ENCODE peak calls at places on chromosomes 7 and 10, in eight cellular contexts. One of them, this sample, is unnamed.

GRCh38 chr7:39531818-39532217 is 34.4 kb upstream of the YAE1 start:
- DNase-seq in GM23248: no peak
- DNase-seq in MM.1S: no peak
- DNase-seq in hepatocyte: no peak
- DNase-seq in OCI-LY7: no peak
- DNase-seq in GM23338: no peak
- DNase-seq in HCT116: no peak
- DNase-seq in PC-3: no peak
- DNase-seq in this sample: no peak

GRCh38 chr10:31186225-31187010 is 132.6 kb upstream of the ZEB1 start:
- DNase-seq in GM23248: peak
- DNase-seq in MM.1S: no peak
- DNase-seq in hepatocyte: no peak
- DNase-seq in OCI-LY7: no peak
- DNase-seq in GM23338: peak
- DNase-seq in HCT116: peak
- DNase-seq in PC-3: no peak
- DNase-seq in this sample: peak

GRCh38 chr10:96130326-96130758 is 245 bp downstream of the ZNF518A start:
- DNase-seq in GM23248: peak
- DNase-seq in MM.1S: peak
- DNase-seq in hepatocyte: peak
- DNase-seq in OCI-LY7: peak
- DNase-seq in GM23338: peak
- DNase-seq in HCT116: no peak
- DNase-seq in PC-3: peak
- DNase-seq in this sample: peak

GRCh38 chr7:66250711-66251110 is 45.6 kb downstream of the TPST1 start:
- DNase-seq in GM23248: peak
- DNase-seq in MM.1S: no peak
- DNase-seq in hepatocyte: peak
- DNase-seq in OCI-LY7: no peak
- DNase-seq in GM23338: no peak
- DNase-seq in HCT116: no peak
- DNase-seq in PC-3: peak
- DNase-seq in this sample: no peak

GRCh38 chr7:36747251-36747968 is 23.1 kb upstream of the AOAH start:
- DNase-seq in GM23248: peak
- DNase-seq in MM.1S: no peak
- DNase-seq in hepatocyte: peak
- DNase-seq in OCI-LY7: no peak
- DNase-seq in GM23338: no peak
- DNase-seq in HCT116: no peak
- DNase-seq in PC-3: no peak
- DNase-seq in this sample: no peak

GRCh38 chr7:75738975-75739795 is 444 bp upstream of the HIP1 start:
- DNase-seq in GM23248: peak
- DNase-seq in MM.1S: peak
- DNase-seq in hepatocyte: peak
- DNase-seq in OCI-LY7: peak
- DNase-seq in GM23338: peak
- DNase-seq in HCT116: peak
- DNase-seq in PC-3: peak
- DNase-seq in this sample: peak

GRCh38 chr7:25802057-25802456 is 349.9 kb upstream of the NFE2L3 start:
- DNase-seq in GM23248: no peak
- DNase-seq in MM.1S: no peak
- DNase-seq in hepatocyte: no peak
- DNase-seq in OCI-LY7: no peak
- DNase-seq in GM23338: no peak
- DNase-seq in HCT116: no peak
- DNase-seq in PC-3: no peak
- DNase-seq in this sample: no peak

GRCh38 chr10:59792812-59793211 is 39.6 kb upstream of the MRLN start:
- DNase-seq in GM23248: no peak
- DNase-seq in MM.1S: no peak
- DNase-seq in hepatocyte: no peak
- DNase-seq in OCI-LY7: no peak
- DNase-seq in GM23338: no peak
- DNase-seq in HCT116: no peak
- DNase-seq in PC-3: no peak
- DNase-seq in this sample: no peak

GRCh38 chr10:97849491-97850402 is at the start of gene GOLGA7B:
- DNase-seq in GM23248: peak
- DNase-seq in MM.1S: peak
- DNase-seq in hepatocyte: peak
- DNase-seq in OCI-LY7: peak
- DNase-seq in GM23338: peak
- DNase-seq in HCT116: no peak
- DNase-seq in PC-3: peak
- DNase-seq in this sample: peak

GRCh38 chr10:96306516-96306915 is 2.3 kb downstream of the DNTT start:
- DNase-seq in GM23248: no peak
- DNase-seq in MM.1S: no peak
- DNase-seq in hepatocyte: no peak
- DNase-seq in OCI-LY7: peak
- DNase-seq in GM23338: no peak
- DNase-seq in HCT116: no peak
- DNase-seq in PC-3: no peak
- DNase-seq in this sample: no peak

DNA sequence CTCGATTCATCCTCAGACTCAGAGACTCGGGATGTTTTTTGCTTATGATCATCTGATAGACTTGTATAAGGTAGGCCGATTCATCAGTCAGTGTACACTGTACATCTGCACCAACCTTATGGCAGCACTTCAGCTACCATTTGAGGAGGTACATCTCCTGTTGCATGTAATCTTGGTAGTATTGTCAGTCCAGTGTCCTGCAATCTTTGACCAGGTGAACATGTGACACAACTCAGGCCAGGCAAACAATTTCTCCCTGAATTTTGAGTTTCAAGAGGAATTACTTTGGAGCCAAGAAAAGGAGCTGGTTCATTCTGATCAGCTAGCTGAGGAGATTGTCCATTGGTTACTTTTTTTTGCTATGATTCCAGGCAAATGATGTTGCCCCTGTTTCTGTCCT is 19.7 kb upstream of the WASL start:
- DNase-seq in GM23248: no peak
- DNase-seq in MM.1S: no peak
- DNase-seq in hepatocyte: no peak
- DNase-seq in OCI-LY7: no peak
- DNase-seq in GM23338: no peak
- DNase-seq in HCT116: no peak
- DNase-seq in PC-3: no peak
- DNase-seq in this sample: no peak
- H2AFZ ChIP-seq in GM23248: no peak
- H2AFZ ChIP-seq in MM.1S: no peak
- H2AFZ ChIP-seq in hepatocyte: no peak
- H2AFZ ChIP-seq in OCI-LY7: no peak
- H2AFZ ChIP-seq in GM23338: peak
- H2AFZ ChIP-seq in HCT116: peak
- H2AFZ ChIP-seq in PC-3: no peak
- H2AFZ ChIP-seq in this sample: peak

GRCh38 chr7:73702665-73703064 is 16.8 kb downstream of the STX1A start:
- DNase-seq in GM23248: no peak
- DNase-seq in MM.1S: no peak
- DNase-seq in hepatocyte: no peak
- DNase-seq in OCI-LY7: no peak
- DNase-seq in GM23338: no peak
- DNase-seq in HCT116: no peak
- DNase-seq in PC-3: no peak
- DNase-seq in this sample: no peak

GRCh38 chr7:73700581-73701134 is 17.3 kb downstream of the BUD23 start:
- DNase-seq in GM23248: no peak
- DNase-seq in MM.1S: no peak
- DNase-seq in hepatocyte: no peak
- DNase-seq in OCI-LY7: no peak
- DNase-seq in GM23338: no peak
- DNase-seq in HCT116: no peak
- DNase-seq in PC-3: no peak
- DNase-seq in this sample: no peak

GRCh38 chr7:73700070-73700423 is 16.6 kb downstream of the BUD23 start:
- DNase-seq in GM23248: no peak
- DNase-seq in MM.1S: no peak
- DNase-seq in hepatocyte: peak
- DNase-seq in OCI-LY7: no peak
- DNase-seq in GM23338: no peak
- DNase-seq in HCT116: no peak
- DNase-seq in PC-3: no peak
- DNase-seq in this sample: no peak

GRCh38 chr7:73702226-73702625 is 17.2 kb downstream of the STX1A start:
- DNase-seq in GM23248: no peak
- DNase-seq in MM.1S: no peak
- DNase-seq in hepatocyte: peak
- DNase-seq in OCI-LY7: no peak
- DNase-seq in GM23338: no peak
- DNase-seq in HCT116: no peak
- DNase-seq in PC-3: no peak
- DNase-seq in this sample: no peak

DNA sequence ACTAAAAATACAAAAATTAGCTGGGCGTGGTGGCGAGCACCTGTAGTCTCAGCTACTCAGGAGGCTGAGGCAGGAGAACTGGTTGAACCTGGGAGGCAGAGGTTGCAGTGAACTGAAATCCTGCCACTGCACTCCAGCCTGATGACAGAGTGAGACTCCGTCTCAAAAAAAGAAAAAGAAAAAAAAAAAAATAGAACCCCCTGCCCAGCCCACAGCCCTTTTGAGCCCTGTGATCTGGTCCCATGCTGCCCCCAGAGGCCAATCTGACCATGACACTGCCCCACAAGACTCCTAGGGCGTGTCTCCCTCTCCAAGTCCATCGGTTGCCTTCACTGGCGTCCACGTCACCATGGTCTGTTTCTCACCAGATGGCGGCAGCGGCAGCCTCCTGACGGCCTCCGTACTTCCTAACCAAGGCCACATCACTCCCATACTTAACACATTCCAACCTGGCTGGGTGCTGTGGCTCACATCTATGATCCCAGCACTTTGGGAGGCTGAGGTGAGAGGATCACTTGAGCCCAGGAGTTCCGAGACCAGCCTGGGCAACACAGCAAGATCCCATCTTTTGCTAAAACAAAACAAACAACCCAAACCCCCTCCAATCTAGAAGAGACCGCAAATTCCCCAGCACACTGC is 18.0 kb downstream of the STX1A start:
- DNase-seq in GM23248: peak
- DNase-seq in MM.1S: no peak
- DNase-seq in hepatocyte: peak
- DNase-seq in OCI-LY7: peak
- DNase-seq in GM23338: peak
- DNase-seq in HCT116: peak
- DNase-seq in PC-3: peak
- DNase-seq in this sample: peak
- TF ChIP-seq EZH2phosphoT487 in GM23248: no peak
- TF ChIP-seq EZH2phosphoT487 in MM.1S: no peak
- TF ChIP-seq EZH2phosphoT487 in hepatocyte: no peak
- TF ChIP-seq EZH2phosphoT487 in OCI-LY7: no peak
- TF ChIP-seq EZH2phosphoT487 in GM23338: no peak
- TF ChIP-seq EZH2phosphoT487 in HCT116: no peak
- TF ChIP-seq EZH2phosphoT487 in PC-3: no peak
- TF ChIP-seq EZH2phosphoT487 in this sample: no peak

GRCh38 chr7:51318001-51318400 is 1.4 kb upstream of the COBL start:
- DNase-seq in GM23248: no peak
- DNase-seq in MM.1S: no peak
- DNase-seq in hepatocyte: no peak
- DNase-seq in OCI-LY7: no peak
- DNase-seq in GM23338: peak
- DNase-seq in HCT116: no peak
- DNase-seq in PC-3: no peak
- DNase-seq in this sample: no peak

GRCh38 chr7:51318886-51319579 is 2.4 kb upstream of the COBL start:
- DNase-seq in GM23248: no peak
- DNase-seq in MM.1S: no peak
- DNase-seq in hepatocyte: peak
- DNase-seq in OCI-LY7: no peak
- DNase-seq in GM23338: no peak
- DNase-seq in HCT116: no peak
- DNase-seq in PC-3: no peak
- DNase-seq in this sample: no peak

GRCh38 chr7:51316666-51317581 is at the start of gene COBL:
- DNase-seq in GM23248: peak
- DNase-seq in MM.1S: no peak
- DNase-seq in hepatocyte: peak
- DNase-seq in OCI-LY7: no peak
- DNase-seq in GM23338: peak
- DNase-seq in HCT116: no peak
- DNase-seq in PC-3: peak
- DNase-seq in this sample: peak

GRCh38 chr7:51316262-51316665 is 345 bp downstream of the COBL start:
- DNase-seq in GM23248: peak
- DNase-seq in MM.1S: peak
- DNase-seq in hepatocyte: peak
- DNase-seq in OCI-LY7: no peak
- DNase-seq in GM23338: peak
- DNase-seq in HCT116: no peak
- DNase-seq in PC-3: peak
- DNase-seq in this sample: no peak

GRCh38 chr7:51317582-51317910 is 937 bp upstream of the COBL start:
- DNase-seq in GM23248: no peak
- DNase-seq in MM.1S: no peak
- DNase-seq in hepatocyte: no peak
- DNase-seq in OCI-LY7: no peak
- DNase-seq in GM23338: peak
- DNase-seq in HCT116: no peak
- DNase-seq in PC-3: no peak
- DNase-seq in this sample: peak
- H2AFZ ChIP-seq in GM23248: no peak
- H2AFZ ChIP-seq in MM.1S: no peak
- H2AFZ ChIP-seq in hepatocyte: no peak
- H2AFZ ChIP-seq in OCI-LY7: no peak
- H2AFZ ChIP-seq in GM23338: peak
- H2AFZ ChIP-seq in HCT116: no peak
- H2AFZ ChIP-seq in PC-3: peak
- H2AFZ ChIP-seq in this sample: peak

DNA sequence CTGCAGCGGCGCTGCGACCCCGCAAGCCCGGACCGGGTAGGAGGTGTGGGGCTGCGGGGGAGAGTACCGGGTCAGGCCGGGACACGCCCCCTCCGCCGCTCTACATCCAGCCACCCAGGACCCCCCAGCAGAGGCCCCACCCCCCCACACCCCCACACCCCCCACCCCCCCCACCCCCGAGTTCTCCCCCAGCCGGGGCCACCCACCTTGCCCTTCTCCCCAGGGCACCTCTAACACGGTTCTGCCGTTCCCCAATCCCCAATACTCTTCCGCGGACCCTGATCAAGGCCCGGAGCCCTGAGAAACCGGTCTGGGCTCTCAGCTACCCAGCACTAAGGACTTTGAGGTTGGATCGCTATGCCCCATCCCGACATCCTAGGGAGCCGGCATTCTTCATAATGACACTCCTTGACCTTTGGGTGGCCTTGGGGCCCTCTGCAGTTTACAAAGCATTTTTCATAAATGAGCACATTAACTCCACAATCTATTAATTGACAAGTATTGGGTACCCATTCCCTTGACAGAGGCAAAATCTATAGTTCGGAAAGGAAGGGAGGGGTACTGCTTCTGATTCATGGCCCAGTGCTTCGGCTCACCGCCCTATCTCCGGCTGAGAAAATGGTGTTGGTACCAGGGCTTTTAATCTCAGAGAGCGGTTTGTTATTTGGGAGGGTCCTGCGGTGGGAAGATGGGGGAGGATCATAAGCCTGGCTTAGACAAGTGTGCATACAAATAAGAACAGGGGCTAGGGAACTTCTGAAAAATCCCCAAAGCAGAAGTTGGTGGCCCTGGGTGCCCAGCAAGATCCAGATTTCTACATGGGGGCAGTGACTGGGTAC is 3.4 kb downstream of the IMPDH1 start:
- DNase-seq in GM23248: no peak
- DNase-seq in MM.1S: no peak
- DNase-seq in hepatocyte: no peak
- DNase-seq in OCI-LY7: no peak
- DNase-seq in GM23338: peak
- DNase-seq in HCT116: no peak
- DNase-seq in PC-3: no peak
- DNase-seq in this sample: no peak
- TF ChIP-seq EZH2phosphoT487 in GM23248: no peak
- TF ChIP-seq EZH2phosphoT487 in MM.1S: no peak
- TF ChIP-seq EZH2phosphoT487 in hepatocyte: no peak
- TF ChIP-seq EZH2phosphoT487 in OCI-LY7: no peak
- TF ChIP-seq EZH2phosphoT487 in GM23338: no peak
- TF ChIP-seq EZH2phosphoT487 in HCT116: no peak
- TF ChIP-seq EZH2phosphoT487 in PC-3: no peak
- TF ChIP-seq EZH2phosphoT487 in this sample: no peak